ENCODE peak calls at places on chromosomes 4 and X, in nine cellular contexts. F is natural killer cell, M is omental fat pad, O is spleen, K is nephron progenitor cell, Q is tibial artery, A is left ventricle myocardium inferior, U is kidney epithelial cell, V is glutamatergic neuron. G is an unnamed sample.

GRCh38 chr4:660401-660800 is 13.7 kb downstream of the ATP5ME start:
- DNase-seq in F (no peak), M (no peak), O (peak), K (no peak), Q (no peak), A (no peak), U (no peak), V (peak), G (no peak)

GRCh38 chr4:188023682-188024081 is 28.1 kb downstream of the ZFP42 start:
- DNase-seq in F (no peak), M (no peak), O (no peak), K (no peak), Q (no peak), A (no peak), U (no peak), V (no peak), G (no peak)

GRCh38 chrX:109843963-109844751 is 111.1 kb upstream of the ACSL4 start:
- DNase-seq in F (no peak), M (no peak), O (no peak), K (peak), Q (no peak), A (no peak), U (no peak), V (peak), G (no peak)

GRCh38 chr4:139595989-139596679 is 40.1 kb upstream of the SETD7 start:
- DNase-seq in F (no peak), M (no peak), O (no peak), K (no peak), Q (peak), A (no peak), U (no peak), V (no peak), G (no peak)

GRCh38 chr4:142353149-142353738 is 492.9 kb downstream of the INPP4B start:
- DNase-seq in F (no peak), M (no peak), O (no peak), K (peak), Q (no peak), A (no peak), U (peak), V (no peak), G (no peak)

GRCh38 chr4:37054670-37055069 is 189.9 kb upstream of the NWD2 start:
- DNase-seq in F (no peak), M (no peak), O (no peak), K (peak), Q (no peak), A (no peak), U (no peak), V (peak), G (no peak)

GRCh38 chrX:119672252-119672825 is 20.6 kb downstream of the SEPTIN6 start:
- DNase-seq in F (no peak), M (no peak), O (peak), K (no peak), Q (no peak), A (no peak), U (no peak), V (no peak), G (no peak)

GRCh38 chrX:150841466-150842197 is 56.8 kb downstream of the CD99L2 start:
- DNase-seq in F (no peak), M (no peak), O (no peak), K (no peak), Q (no peak), A (no peak), U (no peak), V (no peak), G (no peak)

GRCh38 chrX:77446029-77446585 is 1.1 kb upstream of the FGF16 start:
- DNase-seq in F (no peak), M (no peak), O (no peak), K (peak), Q (no peak), A (peak), U (no peak), V (peak), G (peak)

GRCh38 chr4:98639523-98639922 is 18.9 kb downstream of the TSPAN5 start:
- DNase-seq in F (no peak), M (no peak), O (no peak), K (no peak), Q (no peak), A (no peak), U (no peak), V (no peak), G (no peak)

GRCh38 chr4:142297313-142297712 is 548.8 kb downstream of the INPP4B start:
- DNase-seq in F (no peak), M (no peak), O (no peak), K (no peak), Q (no peak), A (no peak), U (no peak), V (no peak), G (no peak)

GRCh38 chr4:14265651-14266050 is 638.1 kb upstream of the BOD1L1 start:
- DNase-seq in F (no peak), M (no peak), O (no peak), K (no peak), Q (no peak), A (no peak), U (no peak), V (no peak), G (no peak)

GRCh38 chr4:105061720-105062119 is 85.0 kb upstream of the TET2 start:
- DNase-seq in F (no peak), M (no peak), O (no peak), K (no peak), Q (no peak), A (no peak), U (no peak), V (no peak), G (no peak)

GRCh38 chrX:22135171-22135711 is 103.1 kb downstream of the PHEX start:
- DNase-seq in F (no peak), M (no peak), O (no peak), K (no peak), Q (no peak), A (no peak), U (peak), V (no peak), G (no peak)

GRCh38 chr4:41061482-41062185 is 152.7 kb downstream of the APBB2 start:
- DNase-seq in F (no peak), M (no peak), O (no peak), K (no peak), Q (no peak), A (no peak), U (no peak), V (no peak), G (no peak)

GRCh38 chr4:1208970-1209704 is 36.8 kb upstream of the SPON2 start:
- DNase-seq in F (no peak), M (no peak), O (peak), K (no peak), Q (peak), A (peak), U (no peak), V (no peak), G (no peak)

GRCh38 chr4:184534511-184535391 is 60.4 kb upstream of the IRF2 start:
- DNase-seq in F (no peak), M (no peak), O (no peak), K (no peak), Q (no peak), A (no peak), U (no peak), V (no peak), G (no peak)

DNA sequence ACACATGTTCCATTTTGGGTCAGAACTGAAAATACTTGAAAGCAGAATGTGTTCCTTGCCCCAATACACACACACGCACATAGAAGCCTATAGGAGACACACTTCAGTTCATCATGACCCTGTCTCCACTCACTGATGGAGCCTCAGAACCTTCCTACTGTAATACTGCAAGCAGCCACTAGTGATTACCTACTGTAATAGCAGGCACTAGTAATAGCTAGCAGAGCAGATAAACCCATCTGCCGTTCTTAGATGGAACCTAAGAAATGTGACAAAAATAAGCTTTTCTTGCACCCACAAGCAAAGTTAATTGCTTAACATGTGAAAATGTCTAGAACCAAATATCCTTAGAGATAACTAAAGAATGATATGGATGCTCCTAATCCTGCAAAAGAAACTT is 13.6 kb downstream of the AMTN start:
- DNase-seq in F (no peak), M (no peak), O (no peak), K (no peak), Q (no peak), A (no peak), U (no peak), V (no peak), G (no peak)
- TF ChIP-seq CTCF in F (no peak), M (no peak), O (no peak), K (no peak), Q (no peak), A (no peak), U (no peak), V (peak), G (peak)

GRCh38 chrX:73289039-73289438 is 74.4 kb upstream of the NAP1L2 start:
- DNase-seq in F (no peak), M (no peak), O (no peak), K (no peak), Q (no peak), A (no peak), U (no peak), V (no peak), G (no peak)
- TF ChIP-seq CTCF in F (no peak), M (no peak), O (no peak), K (no peak), Q (no peak), A (no peak), U (no peak), V (no peak), G (peak)

GRCh38 chrX:57286507-57287251 is at the start of gene FAAH2:
- DNase-seq in F (no peak), M (no peak), O (peak), K (peak), Q (no peak), A (no peak), U (peak), V (peak), G (peak)
- TF ChIP-seq CTCF in F (no peak), M (no peak), O (no peak), K (no peak), Q (no peak), A (no peak), U (peak), V (no peak), G (peak)

GRCh38 chrX:57573754-57574153 is 18.1 kb upstream of the ZXDB start:
- DNase-seq in F (no peak), M (no peak), O (no peak), K (peak), Q (no peak), A (no peak), U (no peak), V (no peak), G (no peak)
- TF ChIP-seq CTCF in F (no peak), M (no peak), O (peak), K (peak), Q (peak), A (peak), U (peak), V (no peak), G (peak)

GRCh38 chrX:14344172-14344940 is 185.0 kb upstream of the GLRA2 start:
- DNase-seq in F (no peak), M (no peak), O (no peak), K (no peak), Q (no peak), A (no peak), U (no peak), V (no peak), G (no peak)
- TF ChIP-seq CTCF in F (no peak), M (no peak), O (no peak), K (no peak), Q (no peak), A (no peak), U (no peak), V (peak), G (peak)

GRCh38 chr4:150215601-150216000 is 137.4 kb downstream of the DCLK2 start:
- DNase-seq in F (no peak), M (no peak), O (no peak), K (no peak), Q (no peak), A (no peak), U (no peak), V (no peak), G (no peak)

GRCh38 chr4:150216725-150217124 is 138.5 kb downstream of the DCLK2 start:
- DNase-seq in F (no peak), M (no peak), O (no peak), K (no peak), Q (no peak), A (no peak), U (no peak), V (no peak), G (no peak)

GRCh38 chr4:150218447-150218846 is 140.2 kb downstream of the DCLK2 start:
- DNase-seq in F (no peak), M (no peak), O (no peak), K (no peak), Q (no peak), A (no peak), U (no peak), V (no peak), G (no peak)

GRCh38 chr4:150217804-150218203 is 139.6 kb downstream of the DCLK2 start:
- DNase-seq in F (no peak), M (no peak), O (no peak), K (no peak), Q (no peak), A (no peak), U (no peak), V (no peak), G (no peak)

DNA sequence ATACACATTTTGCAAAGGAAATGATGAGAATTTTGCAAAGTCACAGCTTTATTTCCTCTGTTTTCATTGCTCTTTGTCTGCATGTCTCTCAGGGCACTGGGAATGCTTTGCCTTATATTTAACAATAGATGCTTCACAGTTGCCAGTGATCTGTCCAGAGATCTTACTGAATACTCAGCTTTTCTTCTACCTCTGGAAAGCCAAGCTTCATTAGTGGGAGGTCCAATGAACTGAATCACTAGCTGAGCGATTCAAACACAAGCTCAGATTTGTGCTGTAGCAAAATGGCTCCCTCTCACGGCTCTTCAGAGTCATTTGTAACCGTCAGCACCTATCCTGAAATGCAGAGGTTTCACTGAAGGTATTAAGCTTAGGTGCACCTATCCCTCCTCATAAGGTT is 138.9 kb downstream of the DCLK2 start:
- DNase-seq in F (no peak), M (no peak), O (no peak), K (no peak), Q (no peak), A (no peak), U (peak), V (no peak), G (no peak)
- TF ChIP-seq CTCF in F (no peak), M (no peak), O (no peak), K (no peak), Q (no peak), A (peak), U (peak), V (no peak), G (no peak)